ENCODE peak calls at places on chromosome 20, in six cellular contexts. U is K562, B is Panc1, R is HepG2, L is prostate gland, A is upper lobe of left lung. S is an unnamed sample.

GRCh38 chr20:10185741-10186558 is 32.7 kb upstream of the SNAP25 start:
- DNase-seq in L (peak), U (no peak), B (no peak), R (peak), A (no peak), S (no peak)

GRCh38 chr20:16661738-16662137 is 68.1 kb upstream of the SNRPB2 start:
- DNase-seq in A (no peak), B (no peak), R (no peak), L (no peak), U (no peak), S (no peak)

GRCh38 chr20:4046311-4046924 is 31.1 kb upstream of the RNF24 start:
- DNase-seq in L (no peak), U (no peak), R (no peak), B (no peak), A (peak), S (no peak)

GRCh38 chr20:57938158-57939108 is 228.6 kb upstream of the PMEPA1 start:
- DNase-seq in U (no peak), R (no peak), L (no peak), A (no peak), B (no peak), S (peak)

GRCh38 chr20:37290158-37290810 is 829 bp downstream of the MANBAL start:
- DNase-seq in L (no peak), A (no peak), U (no peak), B (no peak), R (no peak), S (no peak)

GRCh38 chr20:55173601-55174000 is 698.2 kb downstream of the DOK5 start:
- DNase-seq in R (no peak), L (no peak), B (no peak), A (no peak), U (no peak), S (no peak)

GRCh38 chr20:59356662-59357061 is 56.3 kb downstream of the EDN3 start:
- DNase-seq in U (no peak), A (no peak), L (no peak), B (no peak), R (no peak), S (no peak)

GRCh38 chr20:49482621-49483017 is at the start of gene KCNB1:
- DNase-seq in U (peak), B (no peak), L (peak), A (peak), R (peak), S (peak)

GRCh38 chr20:51767867-51768758 is at the start of gene ATP9A:
- DNase-seq in B (no peak), L (peak), U (no peak), A (peak), R (no peak), S (no peak)

GRCh38 chr20:57653910-57654309 is 33.7 kb upstream of the ZBP1 start:
- DNase-seq in A (no peak), B (no peak), U (no peak), L (peak), R (no peak), S (no peak)

GRCh38 chr20:11952621-11953020 is 34.9 kb downstream of the BTBD3 start:
- DNase-seq in B (no peak), U (no peak), L (no peak), A (no peak), R (no peak), S (no peak)

GRCh38 chr20:64264091-64264490 is 8.5 kb downstream of the PCMTD2 start:
- DNase-seq in R (no peak), L (no peak), A (no peak), B (no peak), U (no peak), S (no peak)

GRCh38 chr20:57474191-57474590 is 50.7 kb downstream of the CTCFL start:
- DNase-seq in L (no peak), R (no peak), U (no peak), A (no peak), B (no peak), S (no peak)

GRCh38 chr20:53448875-53449274 is 144.8 kb downstream of the ZNF217 start:
- DNase-seq in R (no peak), A (no peak), B (no peak), U (no peak), L (no peak), S (no peak)

GRCh38 chr20:52484438-52484837 is 292.9 kb upstream of the ZFP64 start:
- DNase-seq in L (no peak), A (no peak), B (no peak), U (no peak), R (no peak), S (no peak)

GRCh38 chr20:42544926-42545325 is 644.8 kb downstream of the PTPRT start:
- DNase-seq in U (no peak), L (no peak), R (no peak), A (no peak), B (no peak), S (no peak)

GRCh38 chr20:3801299-3801698 is 5.2 kb downstream of the CDC25B start:
- DNase-seq in A (no peak), R (no peak), B (no peak), L (no peak), U (no peak), S (no peak)

GRCh38 chr20:52039746-52040145 is 151.8 kb downstream of the ZFP64 start:
- DNase-seq in A (no peak), R (no peak), L (no peak), U (no peak), B (no peak), S (no peak)

GRCh38 chr20:25000268-25000801 is 7.8 kb upstream of the APMAP start:
- DNase-seq in B (no peak), A (peak), L (peak), R (no peak), U (no peak), S (peak)

GRCh38 chr20:40414843-40415615 is 274.0 kb downstream of the MAFB start:
- DNase-seq in A (no peak), B (no peak), R (no peak), U (no peak), L (peak), S (no peak)
- TF ChIP-seq POLR2AphosphoS5 in A (no peak), B (no peak), R (no peak), U (no peak), L (peak), S (no peak)

GRCh38 chr20:36064661-36065426 is 89.7 kb upstream of the EPB41L1 start:
- DNase-seq in U (peak), B (peak), R (peak), A (peak), L (peak), S (peak)
- TF ChIP-seq CTCF in U (no peak), B (no peak), R (peak), A (peak), L (no peak), S (no peak)

DNA sequence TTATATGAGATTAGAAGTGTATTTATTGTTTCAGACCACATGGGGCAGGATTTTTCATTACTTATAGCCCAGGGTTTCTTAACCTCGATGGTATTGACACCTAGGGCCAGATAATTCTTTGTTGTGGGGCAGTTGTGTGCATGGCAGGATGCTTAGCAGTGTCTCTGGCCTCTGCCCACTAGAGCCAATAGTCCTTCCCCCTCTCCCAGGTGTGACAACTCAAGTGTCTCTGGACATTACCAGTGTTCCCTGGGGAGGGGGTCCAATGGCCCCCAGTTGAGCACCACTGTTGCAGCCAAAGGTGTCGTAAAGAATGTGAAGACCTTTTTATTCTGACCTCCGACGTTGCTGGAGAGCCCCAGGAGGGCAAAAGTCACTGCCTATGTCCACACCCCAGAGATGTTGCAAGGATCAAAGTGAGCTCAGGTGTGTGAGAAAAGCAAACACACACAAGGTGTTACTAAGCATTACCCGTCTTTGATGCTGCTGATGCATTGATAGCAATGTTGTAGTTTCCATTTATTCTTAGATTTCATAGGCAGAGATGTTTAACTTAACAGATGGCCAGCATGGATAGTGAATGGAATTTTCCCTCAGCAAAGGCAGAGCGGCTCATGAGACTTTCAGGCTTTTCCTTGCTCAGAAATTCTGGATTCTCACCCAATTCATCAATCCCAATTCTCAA is 22.2 kb downstream of the BANF2 start:
- DNase-seq in L (no peak), B (no peak), U (no peak), A (no peak), R (peak), S (no peak)
- TF ChIP-seq POLR2AphosphoS5 in L (no peak), B (no peak), U (no peak), A (no peak), R (no peak), S (no peak)

GRCh38 chr20:43949741-43950618 is 35.3 kb downstream of the TOX2 start:
- DNase-seq in B (no peak), A (peak), U (peak), R (no peak), L (no peak), S (no peak)

GRCh38 chr20:43955244-43956191 is 40.9 kb downstream of the TOX2 start:
- DNase-seq in R (no peak), B (peak), A (no peak), U (no peak), L (no peak), S (peak)

GRCh38 chr20:43957392-43957791 is 42.7 kb downstream of the TOX2 start:
- DNase-seq in L (no peak), A (no peak), B (no peak), U (no peak), R (no peak), S (no peak)

GRCh38 chr20:43954704-43955243 is 40.1 kb downstream of the TOX2 start:
- DNase-seq in A (no peak), R (no peak), U (no peak), B (no peak), L (no peak), S (no peak)

GRCh38 chr20:43953919-43954617 is 39.4 kb downstream of the TOX2 start:
- DNase-seq in B (no peak), A (no peak), L (no peak), R (no peak), U (no peak), S (no peak)
- TF ChIP-seq CTCF in B (no peak), A (no peak), L (no peak), R (no peak), U (no peak), S (no peak)

S was measured in endothelial cell of umbilical vein.